ENCODE peak calls at places on chromosome 5, in seven cellular contexts. N is IMR-90, Q is dorsolateral prefrontal cortex, V is hepatocyte, X is heart left ventricle, U is OCI-LY7, T is fibroblast of lung. K is an unnamed sample.

GRCh38 chr5:155046591-155046990 is 33.0 kb downstream of the KIF4B start:
- DNase-seq in X (no peak), T (no peak), V (no peak), N (no peak), Q (no peak), U (no peak), K (no peak)

GRCh38 chr5:126469925-126470324 is 46.7 kb downstream of the GRAMD2B start:
- DNase-seq in V (no peak), Q (no peak), U (no peak), X (no peak), N (no peak), T (no peak), K (no peak)

GRCh38 chr5:35859101-35859661 is 2.5 kb downstream of the IL7R start:
- DNase-seq in T (peak), X (no peak), V (no peak), N (peak), U (peak), Q (no peak), K (no peak)

GRCh38 chr5:149777382-149777781 is 47.3 kb downstream of the PPARGC1B start:
- DNase-seq in T (peak), X (peak), N (no peak), U (no peak), Q (no peak), V (no peak), K (no peak)

GRCh38 chr5:174800435-174800834 is 76.1 kb downstream of the MSX2 start:
- DNase-seq in N (no peak), V (no peak), T (no peak), X (no peak), Q (no peak), U (no peak), K (no peak)

GRCh38 chr5:1926471-1927341 is 44.0 kb upstream of the IRX4 start:
- DNase-seq in N (no peak), X (no peak), T (no peak), U (no peak), Q (no peak), V (no peak), K (no peak)

GRCh38 chr5:33854733-33855151 is 37.0 kb downstream of the ADAMTS12 start:
- DNase-seq in N (peak), U (no peak), V (peak), T (peak), X (no peak), Q (no peak), K (no peak)

GRCh38 chr5:177402271-177403043 is 2.0 kb upstream of the PFN3 start:
- DNase-seq in X (peak), N (peak), T (peak), Q (peak), V (peak), U (no peak), K (peak)

GRCh38 chr5:178548751-178549150 is 41.4 kb downstream of the COL23A1 start:
- DNase-seq in N (no peak), X (no peak), U (no peak), Q (no peak), V (no peak), T (peak), K (no peak)

GRCh38 chr5:119996128-119996527 is 366.8 kb downstream of the FAM170A start:
- DNase-seq in U (no peak), X (no peak), N (peak), T (no peak), V (no peak), Q (no peak), K (no peak)

GRCh38 chr5:173245319-173246134 is 10.5 kb upstream of the NKX2-5 start:
- DNase-seq in V (no peak), X (peak), T (no peak), Q (no peak), U (no peak), N (no peak), K (no peak)

GRCh38 chr5:52786937-52787599 is 648 bp upstream of the ITGA1 start:
- DNase-seq in V (peak), T (no peak), U (peak), Q (no peak), N (peak), X (peak), K (peak)

GRCh38 chr5:140004174-140004573 is 38.9 kb downstream of the NRG2 start:
- DNase-seq in X (no peak), T (no peak), N (no peak), U (no peak), Q (no peak), V (no peak), K (no peak)

GRCh38 chr5:141528401-141528984 is 39.6 kb downstream of the PCDHGC5 start:
- DNase-seq in U (no peak), V (no peak), N (peak), Q (no peak), X (no peak), T (peak), K (no peak)

GRCh38 chr5:157388148-157388547 is 71.9 kb upstream of the NIPAL4 start:
- DNase-seq in N (peak), U (no peak), Q (no peak), V (no peak), X (no peak), T (peak), K (no peak)

GRCh38 chr5:17089690-17090089 is 127.7 kb upstream of the BASP1 start:
- DNase-seq in T (peak), Q (no peak), N (peak), U (no peak), X (no peak), V (no peak), K (no peak)

GRCh38 chr5:94159144-94159543 is 417.7 kb upstream of the POU5F2 start:
- DNase-seq in X (no peak), V (no peak), U (no peak), T (no peak), N (no peak), Q (no peak), K (no peak)

GRCh38 chr5:143261748-143262392 is 141.6 kb downstream of the NR3C1 start:
- DNase-seq in V (no peak), Q (no peak), X (no peak), T (peak), U (no peak), N (peak), K (no peak)

GRCh38 chr5:80761966-80762365 is 107.2 kb upstream of the DHFR start:
- DNase-seq in Q (no peak), V (no peak), T (peak), X (no peak), U (no peak), N (peak), K (no peak)

GRCh38 chr5:91049800-91050199 is 333.3 kb downstream of the ARRDC3 start:
- DNase-seq in V (no peak), U (no peak), N (peak), T (peak), Q (no peak), X (no peak), K (no peak)

GRCh38 chr5:150224483-150225027 is 34.7 kb downstream of the SLC6A7 start:
- DNase-seq in Q (no peak), U (no peak), T (peak), N (peak), V (no peak), X (no peak), K (no peak)

GRCh38 chr5:9863486-9863885 is 233.3 kb upstream of the TAS2R1 start:
- DNase-seq in V (no peak), X (no peak), U (no peak), T (no peak), N (no peak), Q (no peak), K (no peak)

GRCh38 chr5:25448646-25449045 is 803.9 kb upstream of the CDH10 start:
- DNase-seq in U (no peak), N (no peak), V (peak), T (no peak), X (no peak), Q (no peak), K (no peak)

GRCh38 chr5:9447691-9448090 is 98.2 kb downstream of the SEMA5A start:
- DNase-seq in T (no peak), N (peak), X (no peak), Q (no peak), V (no peak), U (no peak), K (no peak)

GRCh38 chr5:164204338-164204946 is 699.0 kb downstream of the MAT2B start:
- DNase-seq in V (no peak), T (peak), N (peak), U (no peak), X (no peak), Q (no peak), K (no peak)

GRCh38 chr5:130243641-130244040 is 339.4 kb downstream of the CHSY3 start:
- DNase-seq in N (no peak), Q (no peak), X (no peak), V (no peak), T (no peak), U (no peak), K (peak)

GRCh38 chr5:68196876-68197275 is 18.7 kb upstream of the PIK3R1 start:
- DNase-seq in Q (no peak), T (no peak), X (peak), N (no peak), U (peak), V (no peak), K (no peak)

DNA sequence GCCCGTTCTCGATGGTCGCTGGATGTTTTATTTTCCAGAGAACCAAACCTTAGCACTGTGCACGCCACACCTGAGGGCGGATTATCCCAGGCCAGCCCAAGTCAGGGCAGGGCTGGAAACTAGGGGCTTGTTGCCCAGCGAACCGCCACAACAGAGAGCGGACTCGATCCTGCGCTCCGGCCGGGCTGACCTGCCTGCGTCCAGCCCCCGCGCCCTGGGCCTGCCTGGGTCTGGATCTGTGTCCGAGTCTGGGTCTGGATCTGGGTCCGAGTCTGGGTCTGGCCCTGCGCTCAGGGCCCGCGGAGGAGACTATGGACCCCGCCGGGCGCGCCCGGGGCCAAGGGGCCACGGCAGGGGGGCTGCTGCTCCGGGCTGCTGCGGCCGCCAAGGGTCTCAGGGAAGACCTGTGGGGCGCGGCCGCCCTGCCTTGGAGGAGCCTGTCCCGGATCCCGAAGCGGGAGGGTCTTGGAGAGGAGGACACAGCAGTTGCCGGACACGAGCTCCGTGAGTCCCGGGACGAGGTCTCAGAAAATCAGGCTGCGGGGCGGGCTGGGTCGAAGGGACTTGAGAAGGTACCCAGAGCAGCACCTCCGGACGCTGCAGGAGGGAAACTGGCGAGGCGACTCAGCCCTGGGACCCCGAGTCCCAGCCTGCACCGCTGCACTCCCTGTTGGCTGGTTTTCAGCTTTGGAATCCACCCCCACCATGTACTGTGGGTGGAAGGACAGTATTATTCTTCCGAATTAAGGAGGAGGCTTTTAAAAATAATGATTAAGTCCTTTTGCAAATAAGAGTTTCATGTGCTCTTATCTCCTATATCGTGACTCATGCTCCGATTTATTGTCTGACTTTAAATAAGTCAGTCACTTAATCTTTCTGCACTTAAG is at the start of gene ANKDD1B:
- DNase-seq in T (peak), Q (peak), N (peak), X (peak), V (peak), U (no peak), K (peak)
- H3K4me3 ChIP-seq in T (peak), Q (peak), N (peak), X (peak), V (peak), U (no peak), K (no peak)

GRCh38 chr5:88877826-88878225 is 5.2 kb downstream of the MEF2C start:
- DNase-seq in T (no peak), Q (no peak), U (no peak), N (no peak), X (no peak), V (no peak), K (no peak)
- H3K27ac ChIP-seq in T (peak), Q (peak), U (no peak), N (no peak), X (peak), V (no peak), K (no peak)

GRCh38 chr5:169154660-169155059 is 146.3 kb downstream of the SLIT3 start:
- DNase-seq in X (no peak), U (no peak), N (no peak), Q (no peak), T (no peak), V (no peak), K (no peak)

GRCh38 chr5:169152453-169152852 is 148.5 kb downstream of the SLIT3 start:
- DNase-seq in X (no peak), Q (no peak), N (no peak), T (no peak), U (no peak), V (no peak), K (no peak)

GRCh38 chr5:169152946-169153345 is 148.0 kb downstream of the SLIT3 start:
- DNase-seq in T (no peak), N (no peak), V (no peak), U (no peak), X (no peak), Q (no peak), K (no peak)

GRCh38 chr5:169151051-169151805 is 149.7 kb downstream of the SLIT3 start:
- DNase-seq in N (no peak), Q (no peak), V (no peak), T (no peak), X (no peak), U (no peak), K (no peak)

GRCh38 chr5:169153405-169153804 is 147.5 kb downstream of the SLIT3 start:
- DNase-seq in U (no peak), X (no peak), Q (no peak), V (peak), N (no peak), T (no peak), K (no peak)
- TF ChIP-seq CTCF in U (no peak), X (no peak), Q (no peak), V (no peak), N (no peak), T (no peak), K (no peak)

GRCh38 chr5:151384106-151384505 is 36.7 kb upstream of the SLC36A2 start:
- DNase-seq in Q (no peak), X (no peak), U (no peak), T (peak), N (peak), V (no peak), K (no peak)
- H3K4me3 ChIP-seq in Q (no peak), X (no peak), U (no peak), T (peak), N (no peak), V (no peak), K (no peak)

GRCh38 chr5:14810282-14810681 is 61.3 kb downstream of the ANKH start:
- DNase-seq in V (no peak), X (no peak), U (no peak), N (no peak), T (no peak), Q (no peak), K (no peak)
- H3K27ac ChIP-seq in V (no peak), X (peak), U (peak), N (peak), T (peak), Q (no peak), K (no peak)

GRCh38 chr5:135307143-135307903 is 91.7 kb downstream of the MACROH2A1 start:
- DNase-seq in N (no peak), V (peak), X (no peak), T (peak), U (no peak), Q (peak), K (peak)
- TF ChIP-seq CTCF in N (no peak), V (no peak), X (no peak), T (no peak), U (no peak), Q (no peak), K (peak)

GRCh38 chr5:59041355-59041754 is 458.5 kb downstream of the RAB3C start:
- DNase-seq in X (no peak), U (no peak), N (no peak), V (no peak), Q (no peak), T (no peak), K (no peak)
- H3K4me3 ChIP-seq in X (no peak), U (no peak), N (no peak), V (no peak), Q (no peak), T (no peak), K (no peak)

GRCh38 chr5:15480436-15480835 is 19.5 kb upstream of the FBXL7 start:
- DNase-seq in N (no peak), Q (no peak), V (no peak), X (no peak), T (no peak), U (no peak), K (no peak)
- H3K27ac ChIP-seq in N (no peak), Q (no peak), V (no peak), X (no peak), T (no peak), U (no peak), K (no peak)

DNA sequence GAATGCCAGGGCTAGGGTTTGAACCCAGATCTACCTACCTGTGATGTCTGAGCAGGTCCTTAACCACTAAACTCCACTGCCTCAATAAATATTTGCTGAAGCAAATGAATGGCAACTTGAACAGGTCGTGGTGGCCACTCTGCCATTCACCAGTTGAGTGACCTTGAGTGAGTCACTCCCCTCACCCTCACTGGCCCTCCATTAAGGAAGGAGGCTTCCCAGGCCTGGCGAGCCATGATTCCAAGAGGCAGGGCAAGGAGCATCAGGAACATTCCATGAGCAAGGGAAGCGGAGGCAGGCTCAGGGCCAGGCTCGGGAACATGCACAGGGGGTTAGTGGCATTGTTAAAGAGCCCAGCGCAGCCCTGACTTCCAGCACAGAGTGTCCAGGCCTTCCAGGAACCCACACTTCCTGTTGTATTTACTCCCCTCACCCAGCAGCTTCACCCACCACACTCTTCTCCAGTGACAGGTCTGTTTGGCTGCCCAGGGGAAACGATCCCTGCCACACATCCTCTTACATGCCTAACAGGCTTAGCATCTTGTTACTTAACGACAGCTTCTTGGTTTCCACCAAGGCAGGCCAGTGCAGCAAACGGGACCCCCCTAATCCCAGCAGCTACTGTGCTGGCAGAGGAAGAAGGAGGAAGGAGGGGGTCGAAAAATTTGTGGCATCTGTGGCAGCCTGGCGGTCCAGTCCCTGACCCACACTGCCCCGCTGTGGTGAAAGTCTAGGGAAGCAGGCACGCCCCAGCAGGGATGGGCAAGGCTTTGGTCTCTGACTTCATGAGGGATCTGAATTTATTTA is 43.7 kb upstream of the TTC1 start:
- DNase-seq in X (peak), Q (no peak), N (peak), V (peak), T (peak), U (peak), K (peak)
- TF ChIP-seq CTCF in X (peak), Q (no peak), N (peak), V (peak), T (peak), U (peak), K (peak)

GRCh38 chr5:32794086-32794485 is 83.0 kb downstream of the NPR3 start:
- DNase-seq in Q (no peak), X (no peak), U (no peak), V (no peak), N (peak), T (no peak), K (no peak)
- H3K4me3 ChIP-seq in Q (no peak), X (no peak), U (no peak), V (no peak), N (no peak), T (no peak), K (no peak)